ENCODE peak calls at places on chromosomes 2 and 18, in four cellular contexts. Z, V, F and I are unnamed samples.

GRCh38 chr2:29718326-29718725 is 203.1 kb downstream of the ALK start:
- DNase-seq in Z (no peak), F (no peak), V (no peak), I (no peak)

GRCh38 chr2:39696072-39696471 is 30.4 kb downstream of the TMEM178A start:
- DNase-seq in F (peak), V (no peak), Z (peak), I (no peak)

GRCh38 chr2:197137234-197137633 is 173.3 kb downstream of the ANKRD44 start:
- DNase-seq in Z (no peak), V (no peak), F (peak), I (no peak)

GRCh38 chr2:149732001-149732685 is 144.6 kb upstream of the MMADHC start:
- DNase-seq in Z (no peak), V (no peak), F (peak), I (peak)

GRCh38 chr18:8124232-8125146 is 484.7 kb upstream of the RAB12 start:
- DNase-seq in V (no peak), Z (no peak), F (peak), I (no peak)

GRCh38 chr2:171810409-171810993 is 83.5 kb downstream of the SLC25A12 start:
- DNase-seq in F (peak), V (no peak), Z (no peak), I (no peak)

GRCh38 chr18:1659190-1659589 is 754.5 kb downstream of the ADCYAP1 start:
- DNase-seq in Z (no peak), V (no peak), F (no peak), I (no peak)

GRCh38 chr18:9055185-9055584 is 47.3 kb upstream of the NDUFV2 start:
- DNase-seq in V (no peak), F (peak), Z (no peak), I (no peak)

GRCh38 chr2:73082523-73083410 is 11.3 kb upstream of the SFXN5 start:
- DNase-seq in Z (no peak), F (no peak), V (no peak), I (no peak)

GRCh38 chr2:173400760-173401159 is 46.1 kb downstream of the CDCA7 start:
- DNase-seq in Z (no peak), V (no peak), F (no peak), I (no peak)

GRCh38 chr18:11570770-11571169 is 38.6 kb upstream of the SLC35G4 start:
- DNase-seq in F (no peak), V (no peak), Z (no peak), I (no peak)

GRCh38 chr2:12675801-12676200 is 40.9 kb upstream of the TRIB2 start:
- DNase-seq in Z (no peak), F (peak), V (no peak), I (no peak)

GRCh38 chr18:31042068-31042390 is 513 bp downstream of the DSC3 start:
- DNase-seq in F (no peak), Z (no peak), V (no peak), I (no peak)

GRCh38 chr2:188332619-188333018 is 40.9 kb downstream of the GULP1 start:
- DNase-seq in Z (no peak), F (no peak), V (no peak), I (no peak)

GRCh38 chr18:2884706-2885285 is 38.0 kb downstream of the EMILIN2 start:
- DNase-seq in F (no peak), Z (no peak), V (no peak), I (no peak)

GRCh38 chr2:197675246-197675645 is at the start of gene RFTN2:
- DNase-seq in F (peak), V (no peak), Z (no peak), I (no peak)

GRCh38 chr18:74609535-74609934 is 11.9 kb downstream of the ZNF407 start:
- DNase-seq in Z (no peak), F (peak), V (no peak), I (no peak)

GRCh38 chr2:37616674-37616999 is 54.8 kb downstream of the CDC42EP3 start:
- DNase-seq in F (peak), Z (no peak), V (no peak), I (no peak)

GRCh38 chr2:150570712-150571111 is 83.2 kb upstream of the RND3 start:
- DNase-seq in V (no peak), F (peak), Z (no peak), I (no peak)

GRCh38 chr2:54605836-54606235 is 117.6 kb upstream of the EML6 start:
- DNase-seq in V (no peak), Z (no peak), F (peak), I (no peak)

GRCh38 chr2:98727758-98728718 is 2.9 kb downstream of the MGAT4A start:
- DNase-seq in F (no peak), Z (no peak), V (no peak), I (no peak)

GRCh38 chr18:38923136-38923535 is 1357.5 kb upstream of the CELF4 start:
- DNase-seq in V (no peak), F (no peak), Z (no peak), I (no peak)
- H3K4me3 ChIP-seq in V (no peak), F (no peak), Z (no peak), I (no peak)

GRCh38 chr2:953975-954686 is 3.5 kb downstream of the SNTG2 start:
- DNase-seq in F (peak), Z (no peak), V (no peak), I (no peak)
- TF ChIP-seq CTCF in F (no peak), Z (no peak), V (peak), I (peak)

GRCh38 chr2:96253006-96253405 is 12.8 kb downstream of the TMEM127 start:
- DNase-seq in V (no peak), F (no peak), Z (no peak), I (no peak)
- H3K27ac ChIP-seq in V (no peak), F (no peak), Z (peak), I (no peak)

GRCh38 chr2:241067501-241068135 is 34.5 kb downstream of the MTERF4 start:
- DNase-seq in F (no peak), Z (no peak), V (peak), I (no peak)
- H3K4me3 ChIP-seq in F (no peak), Z (no peak), V (no peak), I (no peak)

GRCh38 chr2:161990741-161991140 is 83.3 kb downstream of the DPP4 start:
- DNase-seq in Z (no peak), F (peak), V (no peak), I (no peak)

GRCh38 chr2:161990036-161990435 is 84.0 kb downstream of the DPP4 start:
- DNase-seq in V (no peak), F (no peak), Z (no peak), I (no peak)

GRCh38 chr2:161992526-161992925 is 81.5 kb downstream of the DPP4 start:
- DNase-seq in F (peak), V (no peak), Z (no peak), I (no peak)

GRCh38 chr2:161991991-161992390 is 82.0 kb downstream of the DPP4 start:
- DNase-seq in F (peak), V (no peak), Z (no peak), I (no peak)

DNA sequence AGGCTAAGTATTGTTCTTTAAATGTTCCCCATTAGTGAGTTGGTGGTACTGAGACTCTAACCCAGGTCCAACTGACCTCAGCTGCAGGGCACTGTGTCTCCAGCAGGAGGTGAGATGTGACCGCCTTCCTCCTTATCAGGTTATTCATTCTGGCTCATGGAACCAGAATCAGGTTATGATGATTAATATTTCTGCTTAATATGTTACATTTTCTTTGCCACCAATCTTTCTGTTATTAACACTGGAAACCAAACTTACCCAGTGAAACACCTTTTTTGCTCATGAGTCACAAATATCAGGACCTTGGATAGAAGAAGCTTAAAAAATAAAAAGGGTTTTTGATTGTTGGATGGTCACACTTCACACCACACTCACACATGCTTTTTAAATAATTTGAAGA is 85.4 kb downstream of the DPP4 start:
- DNase-seq in V (no peak), F (peak), Z (no peak), I (no peak)
- TF ChIP-seq CTCF in V (no peak), F (no peak), Z (no peak), I (no peak)

DNA sequence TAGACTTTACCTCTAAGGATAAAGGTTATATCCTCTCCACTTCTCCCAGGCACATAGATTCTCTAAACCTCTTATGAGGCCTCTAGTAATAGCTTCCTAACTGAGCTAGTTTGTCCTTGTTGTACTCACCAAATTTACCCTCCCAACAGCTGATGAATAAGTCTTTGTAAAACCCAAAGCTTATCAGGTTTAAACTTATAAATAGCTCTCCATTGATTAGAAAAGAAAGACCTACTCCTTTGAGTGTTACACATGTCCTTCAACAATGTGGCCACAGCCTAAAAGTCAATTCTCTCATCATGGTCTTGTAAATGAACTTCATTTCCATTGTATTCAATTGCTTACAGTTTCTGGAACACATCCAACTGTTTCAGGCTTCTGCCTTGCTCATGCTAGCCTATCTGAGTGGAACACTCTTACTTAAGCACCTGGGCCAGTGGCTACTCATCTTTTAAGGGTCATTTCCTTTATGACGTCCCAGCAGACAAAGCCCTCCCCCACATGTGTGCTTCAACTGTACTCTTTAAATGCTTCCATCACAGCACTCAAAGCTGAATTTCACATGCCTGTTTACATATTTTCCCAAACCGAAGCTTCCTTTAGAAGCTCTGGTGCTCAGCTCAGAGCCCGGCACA is 131.6 kb downstream of the CDH2 start:
- DNase-seq in F (peak), V (no peak), Z (no peak), I (no peak)
- H3K27ac ChIP-seq in F (no peak), V (no peak), Z (no peak), I (peak)

GRCh38 chr2:148552675-148553331 is 91.7 kb upstream of the EPC2 start:
- DNase-seq in F (no peak), Z (no peak), V (no peak), I (no peak)

GRCh38 chr2:148554459-148555247 is 89.9 kb upstream of the EPC2 start:
- DNase-seq in Z (no peak), F (peak), V (no peak), I (no peak)

GRCh38 chr2:148555622-148556294 is 88.8 kb upstream of the EPC2 start:
- DNase-seq in F (no peak), Z (no peak), V (no peak), I (no peak)

GRCh38 chr2:148549001-148549400 is 95.5 kb upstream of the EPC2 start:
- DNase-seq in Z (no peak), F (no peak), V (no peak), I (no peak)

DNA sequence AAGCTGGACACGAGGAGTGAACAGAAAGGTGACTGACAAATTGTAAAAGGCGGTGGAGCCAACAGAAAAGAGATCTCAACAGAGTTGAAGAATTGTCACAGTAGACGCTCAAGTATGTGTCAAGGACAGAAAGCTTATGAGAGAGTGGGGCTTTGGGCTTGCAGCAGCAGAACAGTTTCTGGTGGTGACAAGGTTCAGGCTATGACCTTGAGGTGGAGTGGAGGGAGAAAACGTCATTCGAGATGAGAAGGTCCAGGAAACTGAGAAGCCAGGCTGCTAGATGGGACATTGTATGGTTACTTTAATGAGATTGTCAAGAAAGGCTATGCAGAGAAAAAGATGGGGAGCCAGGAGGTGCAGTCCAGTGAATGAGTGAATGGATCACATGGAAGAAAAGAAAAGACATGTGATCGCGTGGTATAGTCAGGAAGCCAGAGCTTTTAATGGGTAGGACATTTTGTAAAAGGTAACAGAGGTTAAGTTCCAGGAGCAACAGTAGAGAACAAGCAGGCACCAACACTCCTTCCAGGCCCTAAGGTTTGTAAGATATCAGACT is 91.1 kb upstream of the EPC2 start:
- DNase-seq in F (no peak), V (no peak), Z (no peak), I (no peak)
- H3K4me3 ChIP-seq in F (peak), V (no peak), Z (peak), I (no peak)

GRCh38 chr2:210072922-210073509 is 70.6 kb downstream of the RPE start:
- DNase-seq in F (peak), Z (no peak), V (no peak), I (no peak)
- TF ChIP-seq CTCF in F (peak), Z (no peak), V (peak), I (peak)

DNA sequence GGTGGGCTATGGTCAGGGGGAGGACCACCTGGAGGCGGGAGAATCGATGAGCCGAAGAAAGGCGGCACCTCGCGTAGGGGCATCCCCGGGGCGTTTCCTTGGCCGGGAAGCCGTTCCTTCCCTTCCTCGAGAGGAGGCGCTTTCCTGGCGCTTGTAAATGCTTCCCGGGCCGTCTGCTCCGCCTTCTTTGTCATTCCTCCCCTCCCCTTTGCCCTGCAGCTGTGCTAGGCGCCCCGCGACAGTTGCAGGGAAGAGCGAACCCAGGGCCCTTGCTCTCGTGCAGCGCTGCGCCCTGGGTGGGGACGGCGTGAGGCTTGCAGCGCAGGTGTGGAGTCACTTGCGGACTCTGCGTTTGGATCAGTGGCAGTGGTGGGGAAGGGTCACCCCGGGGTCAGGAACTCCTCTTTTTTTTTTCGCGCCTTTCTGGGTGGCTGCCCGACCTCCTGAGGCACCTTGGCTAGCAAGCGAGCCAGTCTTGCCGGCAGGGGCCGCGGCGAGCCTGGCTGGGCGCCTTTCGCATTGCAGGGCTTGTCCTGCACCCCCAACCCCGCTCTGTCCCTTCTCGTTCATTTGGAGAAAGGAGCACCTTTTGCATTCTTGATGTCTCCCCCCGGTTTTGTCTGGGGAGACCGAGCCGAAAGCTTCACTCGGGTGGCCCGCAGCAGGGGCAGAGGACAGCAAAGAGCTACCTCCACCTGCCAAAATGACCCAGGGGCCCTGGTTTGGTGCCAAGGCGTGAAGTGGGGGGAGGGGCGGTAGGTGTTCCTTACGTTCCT is 858 bp downstream of the KCNS3 start:
- DNase-seq in Z (peak), F (peak), V (peak), I (no peak)
- H3K27ac ChIP-seq in Z (peak), F (no peak), V (peak), I (no peak)